ENCODE peak calls at places on chromosome 11, in seven cellular contexts. X is neuronal stem cell, P is IMR-90, Q is mesenchymal stem cell, J is trophoblast cell, N is mesendoderm, O is H1. W is an unnamed sample.

GRCh38 chr11:65786786-65787636 is at the start of gene OVOL1:
- DNase-seq in X (no peak), P (no peak), Q (no peak), J (peak; percentile 80), N (peak; percentile 67), O (peak; percentile 76), W (peak; percentile 88)

GRCh38 chr11:132549001-132549400 is 983.3 kb downstream of the OPCML start:
- DNase-seq in X (no peak), P (no peak), Q (no peak), J (no peak), N (no peak), O (no peak), W (no peak)

GRCh38 chr11:9823439-9823838 is 159.6 kb downstream of the SWAP70 start:
- DNase-seq in X (no peak), P (peak; percentile 34), Q (no peak), J (no peak), N (no peak), O (no peak), W (no peak)

GRCh38 chr11:126355926-126356897 is 726 bp downstream of the ST3GAL4 start:
- DNase-seq in X (no peak), P (no peak), Q (peak; percentile 55), J (peak; percentile 41), N (peak; percentile 51), O (peak; percentile 71), W (no peak)

GRCh38 chr11:133947298-133947905 is 9.4 kb downstream of the IGSF9B start:
- DNase-seq in X (peak; percentile 66), P (peak; percentile 23), Q (peak; percentile 16), J (no peak), N (peak; percentile 90), O (peak; percentile 87), W (peak; percentile 88)

GRCh38 chr11:60887531-60887930 is 18.9 kb downstream of the PRPF19 start:
- DNase-seq in X (peak; percentile 24), P (peak; percentile 61), Q (peak; percentile 63), J (peak; percentile 25), N (peak; percentile 72), O (peak; percentile 60), W (peak; percentile 58)

GRCh38 chr11:73152861-73153483 is 10.9 kb upstream of the FCHSD2 start:
- DNase-seq in X (no peak), P (no peak), Q (no peak), J (no peak), N (no peak), O (no peak), W (peak; percentile 51)

GRCh38 chr11:134663506-134664313 is 251.7 kb upstream of the B3GAT1 start:
- DNase-seq in X (no peak), P (no peak), Q (no peak), J (no peak), N (no peak), O (peak; percentile 20), W (no peak)

GRCh38 chr11:78840623-78841022 is 266.0 kb upstream of the NARS2 start:
- DNase-seq in X (no peak), P (peak; percentile 69), Q (no peak), J (no peak), N (no peak), O (no peak), W (no peak)

GRCh38 chr11:67583319-67584204 is at the start of gene GSTP1:
- DNase-seq in X (peak; percentile 90), P (peak; percentile 88), Q (peak; percentile 94), J (peak; percentile 87), N (peak; percentile 96), O (peak; percentile 92), W (peak; percentile 90)

GRCh38 chr11:62546244-62546936 is at the start of gene AHNAK:
- DNase-seq in X (peak; percentile 61), P (peak; percentile 52), Q (peak; percentile 75), J (peak; percentile 77), N (peak; percentile 72), O (peak; percentile 79), W (peak; percentile 73)

GRCh38 chr11:2818503-2818902 is 67.1 kb downstream of the CDKN1C start:
- DNase-seq in X (no peak), P (no peak), Q (no peak), J (no peak), N (no peak), O (no peak), W (no peak)

GRCh38 chr11:44702897-44703296 is 23.9 kb upstream of the TSPAN18 start:
- DNase-seq in X (no peak), P (no peak), Q (peak; percentile 19), J (no peak), N (peak; percentile 59), O (no peak), W (no peak)

GRCh38 chr11:124739479-124740276 is at the start of gene NRGN:
- DNase-seq in X (peak; percentile 92), P (peak; percentile 82), Q (peak; percentile 87), J (peak; percentile 86), N (peak; percentile 94), O (peak; percentile 95), W (peak; percentile 94)

GRCh38 chr11:79209540-79210266 is 231.1 kb downstream of the TENM4 start:
- DNase-seq in X (no peak), P (peak; percentile 42), Q (no peak), J (no peak), N (no peak), O (no peak), W (no peak)

GRCh38 chr11:122069946-122070345 is 46.1 kb downstream of the BLID start:
- DNase-seq in X (peak; percentile 83), P (peak; percentile 91), Q (peak; percentile 94), J (peak; percentile 79), N (peak; percentile 48), O (no peak), W (peak; percentile 40)

GRCh38 chr11:65036931-65037330 is 4.1 kb upstream of the SAC3D1 start:
- DNase-seq in X (no peak), P (no peak), Q (no peak), J (no peak), N (no peak), O (no peak), W (no peak)

GRCh38 chr11:33931032-33931431 is 39.2 kb upstream of the LMO2 start:
- DNase-seq in X (no peak), P (no peak), Q (peak; percentile 27), J (no peak), N (no peak), O (no peak), W (no peak)
- H2BK5ac ChIP-seq in X (no peak overlapping the region), P (no peak overlapping the region), Q (no peak overlapping the region), J (no peak overlapping the region), N (no peak overlapping the region), O (no peak overlapping the region), W (no peak overlapping the region)

DNA sequence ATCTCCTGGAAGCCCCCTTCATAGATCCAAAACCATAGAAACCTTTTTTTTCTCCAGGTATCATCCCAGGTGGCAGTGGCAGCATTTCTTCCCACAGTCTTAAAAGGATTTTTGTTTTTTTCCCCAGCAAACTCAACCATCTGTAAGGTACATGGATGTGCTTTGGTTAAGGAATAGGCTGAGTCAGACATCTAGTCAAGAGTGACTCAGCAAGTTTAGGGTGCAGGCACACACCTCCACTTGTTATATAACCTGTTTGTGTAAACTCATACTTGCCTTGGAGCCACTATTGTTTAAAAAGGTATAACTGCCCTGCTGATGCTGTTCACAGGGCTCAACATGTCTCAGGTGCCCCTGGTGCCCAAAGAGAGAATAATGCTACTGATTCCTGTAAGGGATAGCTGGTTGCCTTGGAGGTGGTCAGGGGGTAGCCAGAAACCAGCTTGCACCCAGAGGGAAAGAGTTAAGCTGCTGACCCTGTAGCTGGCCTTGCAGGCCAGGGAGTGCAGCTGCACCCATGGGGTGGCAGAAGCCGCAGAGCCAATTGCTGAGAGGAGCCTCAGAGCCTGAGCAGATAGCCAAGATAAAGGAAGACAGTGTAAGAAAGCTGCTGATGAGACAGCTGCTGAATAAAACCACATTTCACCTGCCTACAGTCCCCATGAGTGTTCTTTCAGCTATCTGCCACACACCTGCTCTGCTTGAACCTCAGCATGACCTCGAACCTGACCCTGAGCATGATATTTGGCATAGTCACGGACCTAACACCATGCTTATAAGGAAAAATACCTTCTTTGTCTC is 1726.1 kb upstream of the RAG2 start:
- DNase-seq in X (no peak), P (no peak), Q (no peak), J (no peak), N (peak; percentile 7), O (no peak), W (peak; percentile 34)
- H2BK5ac ChIP-seq in X (no peak overlapping the region), P (no peak overlapping the region), Q (no peak overlapping the region), J (no peak overlapping the region), N (no peak overlapping the region), O (no peak overlapping the region), W (no peak overlapping the region)

DNA sequence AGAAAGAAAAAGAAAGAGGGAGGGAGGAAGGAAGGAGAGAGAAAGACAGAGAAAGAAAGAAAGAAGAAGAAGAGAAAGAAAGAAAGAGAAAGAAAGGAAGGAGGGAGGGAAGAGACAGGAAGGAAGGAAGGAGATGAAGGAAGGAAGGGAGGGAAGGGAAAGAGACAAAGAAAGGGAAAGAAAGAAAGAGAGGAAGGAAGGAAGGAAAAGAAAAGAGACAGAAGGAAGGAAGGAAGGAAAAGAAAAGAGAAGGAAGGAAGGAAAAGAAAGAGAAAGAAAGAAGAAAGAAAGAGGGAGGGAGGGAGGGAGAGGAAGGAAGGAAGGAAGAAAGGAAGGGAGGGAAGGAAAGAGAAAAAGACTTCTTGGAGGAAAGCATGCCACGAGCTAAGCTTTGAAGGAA is 19.1 kb downstream of the POU2AF2 start:
- DNase-seq in X (no peak), P (no peak), Q (no peak), J (no peak), N (no peak), O (no peak), W (no peak)
- H2BK5ac ChIP-seq in X (no peak overlapping the region), P (no peak overlapping the region), Q (no peak overlapping the region), J (no peak overlapping the region), N (no peak overlapping the region), O (no peak overlapping the region), W (no peak overlapping the region)

GRCh38 chr11:12043959-12044772 is 35.7 kb upstream of the DKK3 start:
- DNase-seq in X (peak; percentile 68), P (peak; percentile 100), Q (peak; percentile 97), J (peak; percentile 80), N (peak; percentile 94), O (peak; percentile 87), W (peak; percentile 79)

GRCh38 chr11:12044799-12045198 is 36.4 kb upstream of the DKK3 start:
- DNase-seq in X (no peak), P (no peak), Q (no peak), J (no peak), N (no peak), O (no peak), W (no peak)

GRCh38 chr11:12046636-12047236 is 38.3 kb upstream of the DKK3 start:
- DNase-seq in X (no peak), P (no peak), Q (no peak), J (no peak), N (no peak), O (no peak), W (no peak)

GRCh38 chr11:12043221-12043620 is 34.8 kb upstream of the DKK3 start:
- DNase-seq in X (no peak), P (no peak), Q (peak; percentile 20), J (no peak), N (no peak), O (no peak), W (no peak)

DNA sequence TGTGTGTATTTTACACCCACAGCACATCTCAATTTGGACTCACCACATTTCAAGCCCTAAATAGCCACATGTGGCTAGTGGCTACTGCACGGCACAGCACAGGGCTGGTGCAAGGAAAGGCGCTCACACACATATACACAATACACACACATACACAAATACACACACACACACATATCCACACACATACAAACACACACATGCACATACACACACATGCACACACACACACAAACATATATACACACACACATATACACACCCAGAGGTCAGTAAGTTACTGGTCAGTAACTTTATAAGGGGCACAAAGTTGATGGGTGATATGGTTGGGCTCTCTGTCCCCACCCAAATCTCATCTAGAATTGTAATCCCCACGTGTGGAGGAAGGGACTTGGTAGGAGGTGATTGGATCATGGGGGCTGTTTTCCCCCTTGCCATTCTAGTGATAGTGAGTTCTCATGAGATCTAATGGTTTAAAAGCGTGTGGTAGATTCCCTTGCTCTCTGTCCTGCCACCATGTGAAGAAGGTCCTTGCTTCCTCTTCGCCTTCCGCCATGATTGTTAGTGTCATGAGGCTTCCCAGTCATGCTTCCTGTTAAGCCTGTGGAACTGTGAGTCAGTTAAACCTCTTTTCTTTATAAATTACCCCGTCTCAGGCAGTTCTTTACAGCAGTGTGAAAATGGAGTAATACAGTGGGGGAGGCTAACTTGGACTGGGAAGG is 37.6 kb upstream of the DKK3 start:
- DNase-seq in X (no peak), P (peak; percentile 39), Q (peak; percentile 41), J (no peak), N (no peak), O (no peak), W (no peak)
- H2BK5ac ChIP-seq in X (no peak overlapping the region), P (peak overlapping the region; percentile 83), Q (no peak overlapping the region), J (no peak overlapping the region), N (no peak overlapping the region), O (no peak overlapping the region), W (no peak overlapping the region)